ENCODE peak calls at places on chromosomes 1 and 21, in seven cellular contexts. L, Y, B, Z, K, M and F are unnamed samples.

GRCh38 chr1:212234431-212235298 is 50.5 kb upstream of the PPP2R5A start:
- DNase-seq in L (no peak), Y (peak; percentile 30), B (no peak), Z (peak; percentile 25), K (no peak), M (no peak), F (no peak)

GRCh38 chr1:12159826-12160225 is 7.0 kb upstream of the TNFRSF1B start:
- DNase-seq in L (peak; percentile 51), Y (no peak), B (no peak), Z (no peak), K (no peak), M (no peak), F (no peak)

GRCh38 chr21:37088196-37088595 is 15.1 kb downstream of the TTC3 start:
- DNase-seq in L (no peak), Y (no peak), B (no peak), Z (no peak), K (no peak), M (no peak), F (no peak)

GRCh38 chr1:79663916-79664315 is 657.4 kb upstream of the ADGRL4 start:
- DNase-seq in L (no peak), Y (no peak), B (peak; percentile 14), Z (no peak), K (peak; percentile 55), M (no peak), F (no peak)

GRCh38 chr1:163896001-163896400 is 574.2 kb downstream of the NUF2 start:
- DNase-seq in L (no peak), Y (no peak), B (no peak), Z (no peak), K (no peak), M (no peak), F (no peak)

GRCh38 chr1:147177611-147178370 is 5.5 kb upstream of the PRKAB2 start:
- DNase-seq in L (peak; percentile 61), Y (no peak), B (no peak), Z (no peak), K (no peak), M (no peak), F (no peak)

GRCh38 chr1:235315173-235315572 is 12.8 kb downstream of the ARID4B start:
- DNase-seq in L (no peak), Y (no peak), B (no peak), Z (no peak), K (no peak), M (no peak), F (no peak)

GRCh38 chr1:211647666-211648065 is 27.8 kb downstream of the NEK2 start:
- DNase-seq in L (no peak), Y (no peak), B (no peak), Z (no peak), K (no peak), M (no peak), F (no peak)

GRCh38 chr21:33069994-33070811 is at the start of gene OLIG1:
- DNase-seq in L (peak; percentile 84), Y (no peak), B (peak; percentile 44), Z (no peak), K (peak; percentile 83), M (peak; percentile 35), F (no peak)

GRCh38 chr1:9651565-9652378 is at the start of gene PIK3CD:
- DNase-seq in L (peak; percentile 72), Y (no peak), B (peak; percentile 70), Z (no peak), K (peak; percentile 89), M (no peak), F (no peak)

GRCh38 chr1:99979071-99979470 is 9.3 kb downstream of the SLC35A3 start:
- DNase-seq in L (no peak), Y (no peak), B (no peak), Z (no peak), K (no peak), M (no peak), F (no peak)

GRCh38 chr1:37020653-37021277 is 13.6 kb downstream of the GRIK3 start:
- DNase-seq in L (no peak), Y (no peak), B (peak; percentile 74), Z (no peak), K (peak; percentile 89), M (no peak), F (no peak)

GRCh38 chr1:243946946-243947345 is 96.9 kb upstream of the AKT3 start:
- DNase-seq in L (no peak), Y (no peak), B (no peak), Z (no peak), K (peak; percentile 59), M (no peak), F (no peak)

GRCh38 chr1:14255711-14256110 is 342.8 kb upstream of the KAZN start:
- DNase-seq in L (no peak), Y (no peak), B (no peak), Z (no peak), K (no peak), M (no peak), F (no peak)

GRCh38 chr1:62131093-62131725 is 63.4 kb upstream of the L1TD1 start:
- DNase-seq in L (no peak), Y (no peak), B (peak; percentile 46), Z (peak; percentile 19), K (peak; percentile 83), M (peak; percentile 29), F (no peak)

GRCh38 chr1:94418664-94419655 is 771 bp downstream of the ABCD3 start:
- DNase-seq in L (peak; percentile 81), Y (peak; percentile 51), B (no peak), Z (peak; percentile 51), K (peak; percentile 58), M (peak; percentile 62), F (no peak)

GRCh38 chr1:9289724-9290493 is 2.8 kb upstream of the SPSB1 start:
- DNase-seq in L (peak; percentile 60), Y (no peak), B (no peak), Z (peak; percentile 81), K (no peak), M (no peak), F (no peak)

GRCh38 chr1:230754831-230755230 is 7.6 kb downstream of the CAPN9 start:
- DNase-seq in L (peak; percentile 67), Y (no peak), B (no peak), Z (no peak), K (no peak), M (peak; percentile 80), F (peak; percentile 76)

GRCh38 chr1:229629251-229629650 is 3.2 kb downstream of the URB2 start:
- DNase-seq in L (no peak), Y (no peak), B (no peak), Z (no peak), K (no peak), M (no peak), F (no peak)

GRCh38 chr1:23799570-23800395 is 771 bp downstream of the GALE start:
- DNase-seq in L (no peak), Y (peak; percentile 79), B (peak; percentile 47), Z (no peak), K (peak; percentile 75), M (peak; percentile 93), F (peak; percentile 81)

GRCh38 chr21:46486481-46487000 is 27.9 kb downstream of the DIP2A start:
- DNase-seq in L (no peak), Y (no peak), B (no peak), Z (no peak), K (no peak), M (no peak), F (no peak)

GRCh38 chr21:43981871-43982210 is 30.3 kb upstream of the TRAPPC10 start:
- DNase-seq in L (no peak), Y (no peak), B (no peak), Z (no peak), K (no peak), M (no peak), F (no peak)

GRCh38 chr1:230062521-230062920 is 4.5 kb upstream of the GALNT2 start:
- DNase-seq in L (no peak), Y (no peak), B (no peak), Z (no peak), K (no peak), M (no peak), F (no peak)

GRCh38 chr21:36806103-36806502 is 107.2 kb downstream of the SIM2 start:
- DNase-seq in L (no peak), Y (no peak), B (no peak), Z (no peak), K (no peak), M (no peak), F (no peak)

GRCh38 chr1:158154501-158154900 is 26.2 kb upstream of the CD1D start:
- DNase-seq in L (no peak), Y (no peak), B (no peak), Z (no peak), K (no peak), M (no peak), F (no peak)
- H3K4me1 ChIP-seq in L (no peaks in the 10 kb centered on the region), Y (no peaks in the 10 kb centered on the region), B (peaks cover 1% of the 10 kb centered on the region), Z (peaks cover 5% of the 10 kb centered on the region), K (no peaks in the 10 kb centered on the region), M (peaks cover 7% of the 10 kb centered on the region), F (peaks cover 8% of the 10 kb centered on the region)

GRCh38 chr1:217857061-217857460 is 225.9 kb downstream of the SPATA17 start:
- DNase-seq in L (no peak), Y (no peak), B (no peak), Z (no peak), K (peak; percentile 4), M (no peak), F (no peak)
- H3K27ac ChIP-seq in L (no peak overlapping the region), Y (no peak overlapping the region), B (no peak overlapping the region), Z (no peak overlapping the region), K (no peak overlapping the region), M (no peak overlapping the region), F (no peak overlapping the region)

GRCh38 chr1:19391596-19391981 is 79.5 kb downstream of the SLC66A1 start:
- DNase-seq in L (no peak), Y (no peak), B (no peak), Z (no peak), K (no peak), M (no peak), F (no peak)
- H3K4me1 ChIP-seq in L (no peaks in the 10 kb centered on the region), Y (peaks cover 7% of the 10 kb centered on the region), B (peaks cover 16% of the 10 kb centered on the region), Z (peaks cover 40% of the 10 kb centered on the region), K (peaks cover 19% of the 10 kb centered on the region), M (peaks cover 95% of the 10 kb centered on the region), F (peaks cover 73% of the 10 kb centered on the region)

DNA sequence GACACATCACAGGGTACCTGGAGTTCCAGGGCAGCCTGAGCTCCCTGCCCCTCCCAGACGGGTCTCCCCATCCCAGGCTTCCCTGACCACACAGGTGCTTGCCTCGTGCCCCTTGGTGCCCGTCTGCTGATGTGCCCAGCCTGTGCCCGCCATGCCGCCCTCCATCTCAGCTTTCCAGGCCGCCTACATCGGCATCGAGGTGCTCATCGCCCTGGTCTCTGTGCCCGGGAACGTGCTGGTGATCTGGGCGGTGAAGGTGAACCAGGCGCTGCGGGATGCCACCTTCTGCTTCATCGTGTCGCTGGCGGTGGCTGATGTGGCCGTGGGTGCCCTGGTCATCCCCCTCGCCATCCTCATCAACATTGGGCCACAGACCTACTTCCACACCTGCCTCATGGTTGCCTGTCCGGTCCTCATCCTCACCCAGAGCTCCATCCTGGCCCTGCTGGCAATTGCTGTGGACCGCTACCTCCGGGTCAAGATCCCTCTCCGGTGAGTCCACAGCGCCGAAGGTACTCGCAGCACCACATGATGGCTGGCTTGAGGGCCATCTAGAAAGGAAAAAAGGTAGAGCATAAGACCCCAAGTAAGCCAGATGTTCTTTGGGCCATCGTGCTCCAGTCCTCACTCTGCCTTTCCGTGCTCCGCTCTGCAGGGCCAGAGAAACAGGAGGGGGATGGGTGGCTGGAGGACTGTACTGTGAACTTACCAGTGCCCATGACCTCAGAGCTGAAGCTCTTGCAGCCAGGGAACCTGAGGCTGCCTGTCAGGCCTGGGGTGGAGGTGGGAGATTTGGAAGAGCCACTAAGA is 1.4 kb downstream of the ADORA1 start:
- DNase-seq in L (no peak), Y (no peak), B (no peak), Z (no peak), K (no peak), M (peak; percentile 16), F (peak; percentile 70)
- H3K27ac ChIP-seq in L (peak overlapping the region; percentile 85), Y (peak overlapping the region; percentile 77), B (no peak overlapping the region), Z (no peak overlapping the region), K (no peak overlapping the region), M (no peak overlapping the region), F (no peak overlapping the region)